ENCODE peak calls at places on chromosomes 2 and 18, in eight cellular contexts. M, J, C, I, X, O, P and N are unnamed samples.

GRCh38 chr2:123468071-123468470 is 557.0 kb upstream of the CNTNAP5 start:
- DNase-seq in M (no peak), J (no peak), C (no peak), I (no peak), X (no peak), O (no peak), P (no peak), N (no peak)

GRCh38 chr2:134460583-134460998 is 206.7 kb downstream of the MGAT5 start:
- DNase-seq in M (peak), J (peak), C (peak), I (peak), X (no peak), O (peak), P (peak), N (peak)

GRCh38 chr18:62781893-62782292 is 66.6 kb downstream of the PHLPP1 start:
- DNase-seq in M (peak), J (no peak), C (peak), I (no peak), X (peak), O (no peak), P (no peak), N (no peak)

GRCh38 chr18:62877448-62878221 is 162.3 kb downstream of the PHLPP1 start:
- DNase-seq in M (peak), J (no peak), C (peak), I (no peak), X (no peak), O (no peak), P (no peak), N (peak)

GRCh38 chr18:36899289-36899688 is 70.4 kb downstream of the KIAA1328 start:
- DNase-seq in M (no peak), J (no peak), C (peak), I (no peak), X (no peak), O (no peak), P (peak), N (no peak)

GRCh38 chr2:110219496-110220192 is 7.3 kb upstream of the MTLN start:
- DNase-seq in M (no peak), J (no peak), C (peak), I (no peak), X (no peak), O (no peak), P (no peak), N (no peak)

GRCh38 chr2:17583166-17583565 is 42.7 kb downstream of the VSNL1 start:
- DNase-seq in M (no peak), J (no peak), C (no peak), I (no peak), X (no peak), O (no peak), P (no peak), N (no peak)

GRCh38 chr2:90069290-90069894 is 1377.9 kb downstream of the RPIA start:
- DNase-seq in M (no peak), J (peak), C (no peak), I (peak), X (no peak), O (peak), P (peak), N (peak)

GRCh38 chr18:22985250-22985649 is 52.1 kb downstream of the RBBP8 start:
- DNase-seq in M (no peak), J (no peak), C (no peak), I (no peak), X (no peak), O (no peak), P (no peak), N (no peak)

GRCh38 chr2:127599211-127599610 is 46.7 kb upstream of the GPR17 start:
- DNase-seq in M (peak), J (no peak), C (peak), I (no peak), X (no peak), O (no peak), P (no peak), N (no peak)

GRCh38 chr2:41933585-41934322 is 114.1 kb upstream of the PKDCC start:
- DNase-seq in M (peak), J (no peak), C (peak), I (no peak), X (no peak), O (no peak), P (no peak), N (no peak)